ENCODE peak calls at places on chromosomes 5 and 9, in six cellular contexts. Y is fibroblast of mammary gland; G is activated effector memory CD4-positive, alpha-beta T cell treated with Interleukin-2 at 50 U/mL for 16 hours; Z is DMS79; W is stimulated activated naive CD8-positive, alpha-beta T cell treated with anti-CD3 and anti-CD28 coated beads, Interleukin-15, amount 100 ng/mL, for 72 hours; K is RCC 7860. U is an unnamed sample.

GRCh38 chr9:105129731-105130130 is 114.7 kb upstream of the SLC44A1 start:
- DNase-seq in Y (no peak), G (no peak), Z (no peak), W (no peak), K (no peak), U (no peak)

GRCh38 chr5:109688647-109688998 is 1.1 kb upstream of the MAN2A1 start:
- DNase-seq in Y (peak), G (no peak), Z (no peak), W (no peak), K (no peak), U (no peak)

GRCh38 chr5:177100714-177101121 is 14.0 kb downstream of the FGFR4 start:
- DNase-seq in Y (no peak), G (no peak), Z (no peak), W (no peak), K (peak), U (no peak)

GRCh38 chr5:104179057-104179456 is 616.5 kb upstream of the NUDT12 start:
- DNase-seq in Y (peak), G (no peak), Z (no peak), W (no peak), K (peak), U (peak)

GRCh38 chr5:179268399-179268952 is 76.8 kb downstream of the ADAMTS2 start:
- DNase-seq in Y (no peak), G (no peak), Z (no peak), W (peak), K (no peak), U (no peak)

GRCh38 chr9:114757395-114757794 is 48.4 kb downstream of the TNFSF15 start:
- DNase-seq in Y (no peak), G (no peak), Z (no peak), W (no peak), K (no peak), U (no peak)

GRCh38 chr5:37722236-37723146 is 117.3 kb downstream of the GDNF start:
- DNase-seq in Y (peak), G (no peak), Z (no peak), W (peak), K (peak), U (no peak)

GRCh38 chr5:72884911-72885310 is 68.5 kb downstream of the TNPO1 start:
- DNase-seq in Y (no peak), G (no peak), Z (no peak), W (no peak), K (no peak), U (no peak)

GRCh38 chr9:136685792-136686533 is 1.3 kb downstream of the AGPAT2 start:
- DNase-seq in Y (no peak), G (no peak), Z (no peak), W (no peak), K (no peak), U (no peak)

GRCh38 chr9:69599232-69599971 is 72.8 kb downstream of the APBA1 start:
- DNase-seq in Y (peak), G (no peak), Z (no peak), W (no peak), K (no peak), U (no peak)

GRCh38 chr5:171897231-171897630 is 109.2 kb downstream of the FBXW11 start:
- DNase-seq in Y (no peak), G (no peak), Z (no peak), W (peak), K (no peak), U (no peak)

GRCh38 chr9:131436386-131436785 is 42.5 kb downstream of the PRRC2B start:
- DNase-seq in Y (no peak), G (no peak), Z (no peak), W (no peak), K (no peak), U (no peak)

GRCh38 chr5:121735618-121736017 is 116.1 kb upstream of the FTMT start:
- DNase-seq in Y (no peak), G (no peak), Z (no peak), W (no peak), K (no peak), U (no peak)

GRCh38 chr5:140182075-140182709 is 7.2 kb downstream of the CYSTM1 start:
- DNase-seq in Y (peak), G (no peak), Z (peak), W (no peak), K (no peak), U (no peak)

GRCh38 chr5:174998131-174998730 is 273.8 kb downstream of the MSX2 start:
- DNase-seq in Y (no peak), G (no peak), Z (no peak), W (no peak), K (no peak), U (no peak)

GRCh38 chr9:136349546-136349945 is 14.0 kb downstream of the DNLZ start:
- DNase-seq in Y (no peak), G (no peak), Z (no peak), W (no peak), K (no peak), U (no peak)

GRCh38 chr9:107848598-107848997 is 359.0 kb upstream of the KLF4 start:
- DNase-seq in Y (peak), G (no peak), Z (no peak), W (no peak), K (no peak), U (no peak)

GRCh38 chr9:129609486-129610192 is 11.3 kb downstream of the C9orf50 start:
- DNase-seq in Y (no peak), G (peak), Z (no peak), W (peak), K (no peak), U (peak)

GRCh38 chr5:112685386-112685785 is 52.3 kb upstream of the APC start:
- DNase-seq in Y (no peak), G (no peak), Z (no peak), W (no peak), K (no peak), U (no peak)

GRCh38 chr9:133788819-133789733 is 50.9 kb upstream of the SARDH start:
- DNase-seq in Y (no peak), G (no peak), Z (no peak), W (no peak), K (no peak), U (no peak)

GRCh38 chr5:159132429-159133040 is 32.8 kb upstream of the EBF1 start:
- DNase-seq in Y (no peak), G (no peak), Z (no peak), W (no peak), K (no peak), U (no peak)

GRCh38 chr5:124606116-124606515 is 140.3 kb downstream of the ZNF608 start:
- DNase-seq in Y (no peak), G (no peak), Z (no peak), W (no peak), K (no peak), U (no peak)

GRCh38 chr9:135224921-135225541 is 137.6 kb downstream of the OLFM1 start:
- DNase-seq in Y (no peak), G (no peak), Z (peak), W (no peak), K (no peak), U (no peak)

GRCh38 chr9:14057347-14058077 is 256.4 kb downstream of the NFIB start:
- DNase-seq in Y (no peak), G (no peak), Z (no peak), W (no peak), K (no peak), U (no peak)

GRCh38 chr5:1312993-1313833 is 18.3 kb upstream of the TERT start:
- DNase-seq in Y (no peak), G (peak), Z (no peak), W (peak), K (no peak), U (peak)

GRCh38 chr9:27088981-27089380 is 20.0 kb upstream of the TEK start:
- DNase-seq in Y (peak), G (no peak), Z (no peak), W (no peak), K (no peak), U (no peak)

GRCh38 chr9:89137548-89138462 is 40.8 kb downstream of the SHC3 start:
- DNase-seq in Y (peak), G (no peak), Z (no peak), W (peak), K (peak), U (no peak)

GRCh38 chr5:73299017-73299630 is 126.1 kb downstream of the TMEM174 start:
- DNase-seq in Y (no peak), G (no peak), Z (no peak), W (peak), K (no peak), U (no peak)

GRCh38 chr5:111830333-111830732 is 73.3 kb upstream of the NREP start:
- DNase-seq in Y (peak), G (no peak), Z (no peak), W (no peak), K (peak), U (no peak)

GRCh38 chr5:96997265-96997859 is 61.5 kb downstream of the LNPEP start:
- DNase-seq in Y (peak), G (no peak), Z (peak), W (no peak), K (peak), U (no peak)

U was measured in GM12891.